ENCODE peak calls at places on chromosomes 13 and 19, in four cellular contexts. S is HepG2, Q is A549, E is K562. N is an unnamed sample.

GRCh38 chr13:41064493-41064892 is 3.2 kb downstream of the WBP4 start:
- DNase-seq in S (no peak), Q (no peak), E (no peak), N (no peak)

GRCh38 chr13:90926459-90926858 is 421.0 kb upstream of the MIR17HG start:
- DNase-seq in S (no peak), Q (peak; percentile 60), E (no peak), N (no peak)

GRCh38 chr13:107351305-107351704 is 783.4 kb upstream of the ARGLU1 start:
- DNase-seq in S (no peak), Q (no peak), E (no peak), N (no peak)

GRCh38 chr13:27026396-27026795 is 145.2 kb downstream of the USP12 start:
- DNase-seq in S (no peak), Q (no peak), E (no peak), N (no peak)

GRCh38 chr19:39963860-39964259 is 7.1 kb upstream of the PSMC4 start:
- DNase-seq in S (no peak), Q (no peak), E (no peak), N (no peak)

GRCh38 chr19:1206733-1207301 is 1.2 kb downstream of the STK11 start:
- DNase-seq in S (no peak), Q (peak; percentile 40), E (peak; percentile 45), N (no peak)

GRCh38 chr13:26185720-26186119 is 36.4 kb downstream of the RNF6 start:
- DNase-seq in S (no peak), Q (no peak), E (no peak), N (no peak)

GRCh38 chr19:18349524-18350128 is 9.2 kb downstream of the PGPEP1 start:
- DNase-seq in S (peak; percentile 40), Q (peak; percentile 61), E (peak; percentile 71), N (peak; percentile 71)

GRCh38 chr19:46489445-46490272 is 6.0 kb downstream of the PNMA8B start:
- DNase-seq in S (no peak), Q (no peak), E (peak; percentile 39), N (peak; percentile 55)

GRCh38 chr13:29688193-29688592 is 92.7 kb upstream of the SLC7A1 start:
- DNase-seq in S (no peak), Q (no peak), E (no peak), N (no peak)

GRCh38 chr19:33740811-33741396 is 55.8 kb upstream of the KCTD15 start:
- DNase-seq in S (peak; percentile 31), Q (peak; percentile 45), E (peak; percentile 63), N (peak; percentile 81)

GRCh38 chr19:2922987-2923386 is 21.8 kb downstream of the ZNF77 start:
- DNase-seq in S (peak; percentile 52), Q (no peak), E (peak; percentile 41), N (no peak)

GRCh38 chr19:32914879-32915278 is 45.3 kb upstream of the SLC7A9 start:
- DNase-seq in S (no peak), Q (no peak), E (no peak), N (no peak)

GRCh38 chr19:41547569-41547968 is 28.4 kb upstream of the CEACAM21 start:
- DNase-seq in S (no peak), Q (no peak), E (no peak), N (no peak)

GRCh38 chr19:2567580-2567979 is 91.7 kb downstream of the GADD45B start:
- DNase-seq in S (no peak), Q (no peak), E (no peak), N (peak; percentile 6)

GRCh38 chr19:38090561-38090960 is 133.5 kb downstream of the DPF1 start:
- DNase-seq in S (no peak), Q (no peak), E (no peak), N (no peak)
- TF ChIP-seq NR3C1 in S (no peak), Q (no peak), E (no peak), N (no peak)

GRCh38 chr19:7932276-7932929 is 6.5 kb upstream of the CTXN1 start:
- DNase-seq in S (no peak), Q (no peak), E (no peak), N (no peak)

GRCh38 chr19:7933411-7933810 is 7.5 kb upstream of the CTXN1 start:
- DNase-seq in S (no peak), Q (no peak), E (no peak), N (no peak)

GRCh38 chr19:7933828-7934725 is 8.1 kb upstream of the CTXN1 start:
- DNase-seq in S (no peak), Q (no peak), E (no peak), N (no peak)

GRCh38 chr19:7932930-7933300 is 7.0 kb upstream of the CTXN1 start:
- DNase-seq in S (no peak), Q (no peak), E (no peak), N (no peak)

GRCh38 chr19:7934766-7935165 is 8.7 kb downstream of the TIMM44 start:
- DNase-seq in S (no peak), Q (no peak), E (no peak), N (no peak)
- TF ChIP-seq MAX in S (no peak), Q (no peak), E (no peak), N (no peak)

GRCh38 chr13:44299142-44299541 is 74.5 kb upstream of the SERP2 start:
- DNase-seq in S (no peak), Q (no peak), E (no peak), N (no peak)
- TF ChIP-seq NR3C1 in S (no peak), Q (no peak), E (no peak), N (no peak)

DNA sequence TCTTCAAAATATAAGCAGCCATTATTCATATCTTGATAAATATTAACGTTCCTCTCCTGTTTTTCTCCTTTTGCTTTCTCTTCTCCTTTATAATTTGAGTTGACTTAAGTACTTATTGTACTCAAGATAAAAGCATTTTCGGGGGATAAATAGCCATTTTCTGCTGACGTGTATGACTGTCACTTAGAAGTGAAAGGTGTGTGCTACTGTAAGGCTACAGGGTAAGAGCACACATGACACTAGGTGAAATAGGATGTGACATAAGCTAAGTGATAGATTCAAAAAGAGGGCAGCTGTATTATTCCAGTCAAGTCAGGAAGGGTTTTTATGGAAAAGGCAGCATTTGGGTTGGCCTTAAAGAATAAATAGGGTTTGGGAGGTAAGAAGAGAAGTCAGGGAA is 128.5 kb downstream of the GPC6 start:
- DNase-seq in S (no peak), Q (no peak), E (peak; percentile 2), N (no peak)
- TF ChIP-seq MAX in S (no peak), Q (no peak), E (no peak), N (no peak)

DNA sequence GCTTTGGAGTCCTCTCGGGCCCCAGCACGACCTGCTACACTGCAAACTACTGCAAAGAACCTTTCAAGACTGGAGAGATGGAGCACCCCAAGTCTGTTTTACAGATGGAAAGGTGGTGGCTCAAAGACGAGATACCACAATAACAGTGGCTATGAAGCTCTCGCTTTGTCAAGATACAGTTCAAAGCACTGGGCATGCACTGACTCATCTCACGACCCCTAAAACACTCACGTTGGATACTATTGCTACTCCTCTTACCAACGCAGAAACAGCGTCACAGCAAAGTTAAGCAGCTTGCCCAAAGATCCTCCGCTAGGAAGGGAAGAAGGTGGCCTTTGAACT is 24.0 kb upstream of the LAIR1 start:
- DNase-seq in S (no peak), Q (no peak), E (no peak), N (no peak)
- TF ChIP-seq NR3C1 in S (no peak), Q (no peak), E (no peak), N (no peak)

DNA sequence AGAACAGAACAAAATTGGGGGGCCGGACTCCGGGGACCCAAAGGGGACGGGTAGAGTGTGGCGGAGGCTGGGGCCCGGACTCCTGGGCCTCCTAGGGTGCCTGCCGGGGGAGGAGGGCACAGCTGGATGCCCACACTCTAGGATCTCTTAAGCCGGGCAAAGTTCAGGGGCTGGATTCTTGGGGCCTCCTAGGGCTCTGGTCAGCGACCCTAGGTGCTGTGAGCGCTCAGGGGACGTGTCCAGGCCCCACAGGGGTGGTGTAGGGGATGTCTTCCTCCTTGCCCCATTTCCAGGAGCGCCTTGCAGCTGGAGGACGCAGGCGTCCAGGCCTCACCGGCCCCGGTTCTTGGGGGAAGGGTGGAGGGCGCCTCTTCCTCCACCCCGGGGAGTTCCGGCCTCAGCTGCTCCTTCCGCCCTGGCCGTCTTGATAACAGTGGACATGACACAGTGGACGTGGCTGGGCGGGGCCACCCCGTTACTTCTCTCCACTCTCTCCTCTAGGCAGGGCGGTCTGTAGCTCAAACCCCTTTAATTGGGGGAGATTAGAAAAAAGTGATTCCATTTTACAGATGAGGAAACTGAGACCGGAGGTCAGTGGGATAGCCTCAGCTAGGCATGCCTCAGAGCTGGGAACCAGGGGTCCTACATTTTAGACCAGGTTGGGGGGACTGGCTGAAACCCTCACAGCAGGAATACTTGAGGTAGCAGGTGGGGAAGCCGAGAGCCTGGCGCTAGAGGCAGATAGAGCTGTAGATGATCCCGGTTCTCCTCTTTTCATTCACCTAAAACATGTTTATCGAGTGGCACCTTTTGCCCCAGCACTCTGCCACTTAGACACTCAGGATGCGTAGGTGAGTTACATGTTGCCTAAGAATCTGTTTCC is 705 bp downstream of the STXBP2 start:
- DNase-seq in S (no peak), Q (no peak), E (peak; percentile 93), N (no peak)
- TF ChIP-seq MAX in S (no peak), Q (no peak), E (no peak), N (no peak)

DNA sequence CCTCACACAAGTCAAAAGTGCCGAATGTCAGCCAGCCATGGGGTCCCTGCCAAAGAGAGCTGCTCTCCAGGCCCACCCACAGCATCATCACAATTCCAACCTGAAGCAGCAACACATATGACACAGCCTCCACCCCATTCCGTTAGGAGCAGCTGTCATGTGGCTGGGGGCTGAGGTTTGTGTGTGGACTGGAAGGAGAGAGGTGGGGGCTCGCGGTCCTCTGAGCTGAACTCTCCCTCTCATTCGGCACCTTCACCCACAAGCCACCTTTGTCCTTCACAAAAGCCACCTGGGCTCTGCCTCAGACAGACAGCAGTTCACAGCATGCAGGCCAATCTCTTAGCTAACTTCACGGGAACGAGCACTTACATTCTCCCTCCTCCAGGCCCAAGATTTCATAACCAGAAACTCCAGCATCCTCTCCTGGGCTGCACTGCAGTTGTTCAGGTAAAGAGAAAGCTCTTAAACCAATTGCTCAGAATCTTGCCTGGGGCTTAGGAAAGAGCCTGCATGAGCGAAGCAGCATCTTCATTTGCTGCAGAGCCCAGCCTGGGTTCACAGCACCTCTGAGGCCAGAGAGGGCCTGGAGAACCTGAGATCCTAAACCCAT is 7.2 kb downstream of the RAB20 start:
- DNase-seq in S (no peak), Q (no peak), E (no peak), N (no peak)
- TF ChIP-seq NR3C1 in S (no peak), Q (no peak), E (no peak), N (no peak)

DNA sequence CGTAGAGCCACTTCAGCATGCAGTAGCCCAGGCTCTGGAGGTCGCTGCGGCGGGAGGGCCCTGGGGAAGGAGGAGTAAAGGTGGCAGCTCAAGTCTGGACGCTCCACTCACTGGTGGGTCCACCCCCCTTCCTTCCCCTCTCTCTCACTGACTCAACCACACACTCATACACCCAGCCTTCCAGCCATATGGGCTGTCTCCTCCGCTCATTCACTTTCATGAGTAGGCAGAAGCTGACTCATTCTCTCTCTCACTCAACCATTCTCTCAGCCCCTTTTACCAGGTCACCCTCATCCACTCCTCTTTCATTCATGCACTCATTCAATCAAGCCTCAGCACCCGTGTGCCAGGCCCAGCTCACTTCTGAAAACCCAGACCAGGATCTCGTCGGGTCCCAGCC is 27.5 kb upstream of the SIGLEC11 start:
- DNase-seq in S (no peak), Q (no peak), E (no peak), N (no peak)
- TF ChIP-seq MAX in S (no peak), Q (no peak), E (no peak), N (no peak)

GRCh38 chr13:77310579-77311279 is 16.2 kb downstream of the MYCBP2 start:
- DNase-seq in S (no peak), Q (no peak), E (no peak), N (no peak)
- TF ChIP-seq NR3C1 in S (no peak), Q (no peak), E (no peak), N (no peak)

GRCh38 chr19:38713227-38713649 is 31.0 kb downstream of the CAPN12 start:
- DNase-seq in S (no peak), Q (no peak), E (no peak), N (no peak)
- TF ChIP-seq MAX in S (no peak), Q (no peak), E (peak; percentile 33), N (no peak)

N was measured in WTC11.